ENCODE peak calls at places on chromosome 16, in ten cellular contexts. D is right cardiac atrium; C is T-cell; R is stimulated activated memory B cell treated with anti-CD40 and anti-IgM and Interleukin-4, amounts not matched to agents 10 μg/mL and 1 μg/mL and 100 μg/mL, for 72 hours; Z is left lobe of liver; G is B cell; M is pancreas; Q is left lung; V is upper lobe of right lung; K is GM12878. J is an unnamed sample.

GRCh38 chr16:8644151-8644512 is 22.6 kb downstream of the METTL22 start:
- ATAC-seq in Q (peak), M (peak), C (no peak), V (peak), R (no peak), K (no peak), D (no peak), G (no peak), Z (peak), J (peak)

GRCh38 chr16:79843631-79844043 is 243.1 kb upstream of the MAF start:
- ATAC-seq in G (no peak), D (no peak), M (no peak), R (no peak), Q (no peak), V (no peak), C (no peak), K (no peak), Z (no peak), J (no peak)

GRCh38 chr16:75254359-75254837 is 3.0 kb upstream of the BCAR1 start:
- ATAC-seq in Z (peak), R (no peak), M (no peak), K (no peak), C (no peak), G (no peak), D (peak), Q (peak), V (peak), J (no peak)

GRCh38 chr16:85360323-85361277 is 248.3 kb upstream of the CIBAR2 start:
- ATAC-seq in M (peak), Z (peak), D (no peak), Q (peak), K (peak), V (peak), C (peak), G (no peak), R (no peak), J (no peak)

GRCh38 chr16:12059216-12059769 is 82.8 kb downstream of the SNX29 start:
- ATAC-seq in G (peak), D (no peak), R (no peak), Q (no peak), V (no peak), K (peak), Z (no peak), M (no peak), C (no peak), J (no peak)

GRCh38 chr16:78815713-78816112 is 716.3 kb downstream of the WWOX start:
- ATAC-seq in K (no peak), R (no peak), G (no peak), Q (no peak), C (no peak), V (peak), Z (peak), D (peak), M (no peak), J (peak)

GRCh38 chr16:62720651-62721050 is 684.4 kb upstream of the CDH8 start:
- ATAC-seq in V (no peak), R (no peak), C (no peak), D (no peak), Q (no peak), K (no peak), Z (no peak), M (no peak), G (no peak), J (no peak)

GRCh38 chr16:22198547-22199293 is 7.4 kb upstream of the EEF2K start:
- ATAC-seq in D (no peak), R (no peak), C (no peak), Z (no peak), M (no peak), V (no peak), G (no peak), Q (no peak), K (peak), J (no peak)

GRCh38 chr16:4494746-4495490 is 18.7 kb downstream of the HMOX2 start:
- ATAC-seq in K (no peak), C (no peak), M (peak), R (no peak), D (peak), V (peak), G (no peak), Z (no peak), Q (peak), J (no peak)

GRCh38 chr16:4176794-4177438 is 60.7 kb upstream of the ADCY9 start:
- ATAC-seq in M (peak), K (peak), D (no peak), Q (peak), C (no peak), G (peak), Z (peak), V (peak), R (peak), J (no peak)

GRCh38 chr16:19418200-19418599 is 517 bp downstream of the TMC5 start:
- ATAC-seq in C (no peak), R (no peak), M (no peak), K (no peak), D (no peak), Q (no peak), Z (no peak), G (no peak), V (no peak), J (no peak)

GRCh38 chr16:87431926-87432325 is 39.8 kb downstream of the MAP1LC3B start:
- ATAC-seq in R (no peak), G (no peak), K (no peak), M (peak), D (peak), Q (peak), V (no peak), C (no peak), Z (no peak), J (no peak)

GRCh38 chr16:76639685-76640289 is 362.6 kb downstream of the CNTNAP4 start:
- ATAC-seq in M (peak), G (no peak), V (no peak), K (peak), Z (peak), Q (peak), C (no peak), D (no peak), R (no peak), J (no peak)

GRCh38 chr16:88026964-88027938 is 76.0 kb downstream of the BANP start:
- ATAC-seq in K (no peak), C (no peak), Q (no peak), V (no peak), R (no peak), D (no peak), G (no peak), Z (no peak), M (no peak), J (no peak)

GRCh38 chr16:86676216-86676800 is 98.0 kb downstream of the FOXL1 start:
- ATAC-seq in G (no peak), C (no peak), Z (no peak), M (no peak), K (no peak), V (no peak), R (no peak), Q (no peak), D (no peak), J (no peak)

GRCh38 chr16:72860726-72861562 is 187.0 kb downstream of the ZFHX3 start:
- ATAC-seq in M (no peak), G (no peak), K (no peak), D (no peak), R (no peak), C (no peak), Q (peak), V (no peak), Z (no peak), J (no peak)

GRCh38 chr16:71440669-71441347 is 1.0 kb downstream of the TLE7 start:
- ATAC-seq in M (no peak), G (no peak), C (no peak), Z (no peak), R (no peak), Q (no peak), D (no peak), V (no peak), K (peak), J (no peak)

GRCh38 chr16:89113661-89114060 is 20.0 kb downstream of the ACSF3 start:
- ATAC-seq in Q (no peak), C (no peak), M (no peak), R (peak), G (peak), Z (no peak), V (no peak), D (no peak), K (peak), J (no peak)

GRCh38 chr16:57894390-57895080 is 76.4 kb downstream of the CNGB1 start:
- ATAC-seq in G (no peak), R (no peak), M (peak), V (no peak), K (no peak), C (no peak), Q (peak), Z (peak), D (no peak), J (no peak)

GRCh38 chr16:86874141-86874540 is 295.8 kb downstream of the FOXL1 start:
- ATAC-seq in V (peak), M (no peak), G (no peak), R (peak), Z (peak), D (no peak), C (no peak), K (peak), Q (peak), J (no peak)

GRCh38 chr16:26598061-26598460 is 468.7 kb upstream of the C16orf82 start:
- ATAC-seq in K (peak), G (no peak), R (no peak), D (no peak), V (peak), M (no peak), Q (no peak), Z (no peak), C (peak), J (peak)

GRCh38 chr16:27181020-27181419 is 22.3 kb upstream of the KDM8 start:
- ATAC-seq in Q (no peak), C (no peak), M (no peak), K (peak), G (no peak), R (no peak), D (no peak), V (no peak), Z (peak), J (no peak)

GRCh38 chr16:2706611-2707311 is 13.3 kb downstream of the PRSS27 start:
- ATAC-seq in R (no peak), Q (no peak), V (no peak), D (no peak), C (no peak), G (no peak), Z (no peak), K (no peak), M (no peak), J (no peak)

GRCh38 chr16:85259115-85259830 is 147.0 kb upstream of the CIBAR2 start:
- ATAC-seq in Z (no peak), D (no peak), Q (no peak), M (no peak), K (no peak), R (no peak), C (no peak), V (no peak), G (no peak), J (no peak)

GRCh38 chr16:87361916-87362619 is 21.5 kb downstream of the FBXO31 start:
- ATAC-seq in V (no peak), Z (no peak), Q (no peak), C (no peak), M (no peak), G (no peak), K (no peak), R (no peak), D (no peak), J (no peak)

GRCh38 chr16:11025120-11025531 is 80.8 kb downstream of the CLEC16A start:
- ATAC-seq in M (no peak), V (no peak), Z (no peak), R (peak), G (no peak), C (no peak), K (peak), D (no peak), Q (no peak), J (no peak)

GRCh38 chr16:49839462-49839825 is 16.5 kb downstream of the ZNF423 start:
- ATAC-seq in D (no peak), Q (no peak), C (no peak), Z (no peak), G (no peak), K (no peak), M (no peak), R (no peak), V (no peak), J (no peak)